ENCODE peak calls at places on chromosomes 12 and 14, in four cellular contexts. N is fibroblast of mammary gland, D is astrocyte of the spinal cord, S is fibroblast of lung. C is an unnamed sample.

GRCh38 chr14:86999076-86999475 is 993.9 kb downstream of the GALC start:
- DNase-seq in N (peak; percentile 66), D (no peak), S (no peak), C (no peak)

GRCh38 chr12:953776-954175 is 4.3 kb upstream of the RAD52 start:
- DNase-seq in N (peak; percentile 82), D (peak; percentile 27), S (peak; percentile 79), C (no peak)

GRCh38 chr12:85325452-85325851 is 45.4 kb downstream of the ALX1 start:
- DNase-seq in N (no peak), D (no peak), S (no peak), C (no peak)

GRCh38 chr12:2618291-2618995 is 176.3 kb upstream of the FKBP4 start:
- DNase-seq in N (no peak), D (no peak), S (no peak), C (no peak)

GRCh38 chr14:22998324-22999012 is 11.5 kb downstream of the C14orf93 start:
- DNase-seq in N (no peak), D (no peak), S (no peak), C (no peak)

GRCh38 chr14:61567838-61568571 is 127.3 kb upstream of the HIF1A start:
- DNase-seq in N (no peak), D (no peak), S (no peak), C (no peak)

GRCh38 chr12:106499628-106500027 is 83.2 kb upstream of the RFX4 start:
- DNase-seq in N (no peak), D (no peak), S (no peak), C (no peak)

GRCh38 chr12:16553457-16553856 is 52.5 kb downstream of the LMO3 start:
- DNase-seq in N (peak; percentile 15), D (peak; percentile 5), S (peak; percentile 48), C (no peak)

GRCh38 chr12:30862486-30862885 is 64.1 kb upstream of the TSPAN11 start:
- DNase-seq in N (peak; percentile 71), D (peak; percentile 77), S (peak; percentile 54), C (no peak)

GRCh38 chr12:115004469-115005146 is 320.6 kb upstream of the TBX3 start:
- DNase-seq in N (peak; percentile 18), D (peak; percentile 13), S (no peak), C (no peak)

GRCh38 chr14:70709726-70710382 is 68.1 kb downstream of the TTC9 start:
- DNase-seq in N (no peak), D (no peak), S (no peak), C (no peak)

GRCh38 chr14:55889124-55889523 is 229.1 kb upstream of the PELI2 start:
- DNase-seq in N (no peak), D (no peak), S (no peak), C (peak; percentile 69)

GRCh38 chr12:43758247-43758727 is 303 bp downstream of the PUS7L start:
- DNase-seq in N (peak; percentile 33), D (no peak), S (peak; percentile 51), C (peak; percentile 11)

GRCh38 chr12:66164349-66164821 is 5.4 kb downstream of the TMBIM4 start:
- DNase-seq in N (peak; percentile 68), D (peak; percentile 34), S (peak; percentile 59), C (no peak)

GRCh38 chr12:52119398-52120254 is 40.1 kb downstream of the SMIM41 start:
- DNase-seq in N (peak; percentile 9), D (peak; percentile 28), S (peak; percentile 13), C (no peak)

GRCh38 chr14:100200311-100200710 is 38.6 kb upstream of the YY1 start:
- DNase-seq in N (no peak), D (no peak), S (no peak), C (no peak)

GRCh38 chr14:89476515-89476914 is 59.5 kb upstream of the FOXN3 start:
- DNase-seq in N (no peak), D (no peak), S (no peak), C (no peak)

GRCh38 chr14:104469591-104469990 is 110.0 kb upstream of the C14orf180 start:
- DNase-seq in N (no peak), D (no peak), S (no peak), C (no peak)

GRCh38 chr14:102882233-102882906 is 40.1 kb upstream of the AMN start:
- DNase-seq in N (no peak), D (no peak), S (no peak), C (no peak)

GRCh38 chr12:106074706-106075392 is 63.9 kb downstream of the NUAK1 start:
- DNase-seq in N (no peak), D (peak; percentile 75), S (peak; percentile 92), C (peak; percentile 70)

GRCh38 chr12:2393016-2393415 is 340.2 kb downstream of the CACNA1C start:
- DNase-seq in N (no peak), D (no peak), S (no peak), C (no peak)

GRCh38 chr12:25308761-25309160 is 58.0 kb upstream of the KRAS start:
- DNase-seq in N (peak; percentile 31), D (no peak), S (peak; percentile 75), C (no peak)

GRCh38 chr12:78330131-78330530 is 499.4 kb downstream of the NAV3 start:
- DNase-seq in N (no peak), D (no peak), S (no peak), C (no peak)

GRCh38 chr14:60656755-60657608 is 7.7 kb upstream of the SIX1 start:
- DNase-seq in N (peak; percentile 69), D (peak; percentile 78), S (peak; percentile 68), C (no peak)

GRCh38 chr12:110093631-110094311 is 30.4 kb upstream of the IFT81 start:
- DNase-seq in N (no peak), D (no peak), S (peak; percentile 20), C (no peak)

GRCh38 chr14:85195872-85196477 is 334.0 kb upstream of the FLRT2 start:
- DNase-seq in N (peak; percentile 32), D (no peak), S (no peak), C (no peak)

GRCh38 chr14:29814153-29815057 is 113.2 kb downstream of the PRKD1 start:
- DNase-seq in N (peak; percentile 43), D (peak; percentile 74), S (peak; percentile 70), C (peak; percentile 24)

GRCh38 chr14:94769413-94770250 is at the start of gene GSC:
- DNase-seq in N (peak; percentile 38), D (peak; percentile 37), S (peak; percentile 43), C (no peak)

GRCh38 chr12:62834406-62834805 is 100.5 kb downstream of the PPM1H start:
- DNase-seq in N (no peak), D (no peak), S (no peak), C (no peak)

GRCh38 chr12:6819069-6820030 is 2.3 kb upstream of the GPR162 start:
- DNase-seq in N (no peak), D (no peak), S (no peak), C (no peak)

GRCh38 chr14:53668861-53669260 is 287.8 kb downstream of the BMP4 start:
- DNase-seq in N (peak; percentile 67), D (peak; percentile 73), S (peak; percentile 64), C (no peak)

GRCh38 chr14:100818221-100818699 is 7.7 kb upstream of the MEG3 start:
- DNase-seq in N (no peak), D (no peak), S (no peak), C (no peak)

GRCh38 chr14:106185837-106186233 is 659.5 kb downstream of the TMEM121 start:
- DNase-seq in N (no peak), D (no peak), S (no peak), C (no peak)

GRCh38 chr12:86006727-86007126 is 132.6 kb downstream of the NTS start:
- DNase-seq in N (no peak), D (no peak), S (peak; percentile 2), C (no peak)

GRCh38 chr12:123485756-123486155 is 27.8 kb downstream of the SNRNP35 start:
- DNase-seq in N (no peak), D (no peak), S (no peak), C (no peak)

GRCh38 chr12:107537464-107538119 is 148.0 kb upstream of the PWP1 start:
- DNase-seq in N (no peak), D (no peak), S (no peak), C (no peak)

GRCh38 chr14:58193542-58193941 is 6.4 kb upstream of the ACTR10 start:
- DNase-seq in N (peak; percentile 31), D (no peak), S (no peak), C (no peak)

GRCh38 chr14:38248629-38249028 is 7.3 kb downstream of the CLEC14A start:
- DNase-seq in N (no peak), D (no peak), S (no peak), C (no peak)
- TF ChIP-seq CTCF in N (peak; percentile 28), D (peak; percentile 8), S (peak; percentile 15), C (peak; percentile 44)

DNA sequence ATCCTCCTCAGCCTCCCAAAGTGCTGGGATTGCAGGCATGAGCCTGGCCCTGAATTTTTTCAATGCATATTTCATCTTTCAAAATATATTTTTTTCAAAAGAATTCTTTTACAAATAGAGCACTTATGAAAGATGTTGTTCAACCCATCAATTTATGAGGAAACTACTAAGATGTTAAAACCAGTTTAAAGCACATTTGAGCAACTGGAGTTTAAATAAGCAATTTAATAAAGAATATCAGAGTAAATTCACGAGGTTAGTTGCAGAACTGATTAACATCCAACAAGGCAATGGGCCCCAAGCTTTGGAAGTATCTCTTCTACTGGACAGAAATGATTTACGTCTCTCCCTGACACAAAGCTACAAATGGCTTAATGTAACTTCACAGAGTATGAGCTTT is 23.3 kb downstream of the GLT1D1 start:
- DNase-seq in N (no peak), D (no peak), S (no peak), C (no peak)
- H3K4me3 ChIP-seq in N (no peak overlapping the region), D (no peak overlapping the region), S (no peak overlapping the region), C (no peak overlapping the region)

GRCh38 chr14:32342854-32343200 is 13.7 kb downstream of the AKAP6 start:
- DNase-seq in N (no peak), D (no peak), S (no peak), C (no peak)

GRCh38 chr14:32342151-32342853 is 13.2 kb downstream of the AKAP6 start:
- DNase-seq in N (peak; percentile 40), D (no peak), S (peak; percentile 24), C (no peak)

GRCh38 chr14:32343926-32344430 is 14.9 kb downstream of the AKAP6 start:
- DNase-seq in N (peak; percentile 18), D (no peak), S (no peak), C (no peak)

GRCh38 chr14:32349322-32349721 is 20.2 kb downstream of the AKAP6 start:
- DNase-seq in N (no peak), D (no peak), S (no peak), C (no peak)

GRCh38 chr14:32345311-32345771 is 16.2 kb downstream of the AKAP6 start:
- DNase-seq in N (peak; percentile 67), D (peak; percentile 22), S (peak; percentile 53), C (no peak)
- TF ChIP-seq CTCF in N (peak; percentile 18), D (no peak), S (peak; percentile 11), C (no peak)

GRCh38 chr12:88627501-88627900 is 47.2 kb upstream of the KITLG start:
- DNase-seq in N (no peak), D (no peak), S (no peak), C (no peak)
- H3K4me3 ChIP-seq in N (no peak overlapping the region), D (no peak overlapping the region), S (no peak overlapping the region), C (no peak overlapping the region)

GRCh38 chr12:53748072-53748840 is 3.5 kb downstream of the CISTR start:
- DNase-seq in N (no peak), D (no peak), S (no peak), C (no peak)
- TF ChIP-seq CTCF in N (no peak), D (no peak), S (no peak), C (no peak)